ENCODE peak calls at places on chromosome 1, in five cellular contexts. I, B, T, E and X are unnamed samples.

GRCh38 chr1:55156608-55157007 is 58.6 kb downstream of the USP24 start:
- DNase-seq in I (no peak), T (no peak), B (no peak), E (no peak), X (no peak)

GRCh38 chr1:110097507-110098221 is 14.6 kb upstream of the UBL4B start:
- DNase-seq in I (no peak), E (no peak), T (no peak), B (no peak), X (no peak)

GRCh38 chr1:178094752-178095645 is 1.1 kb downstream of the RASAL2 start:
- DNase-seq in T (peak), I (no peak), E (peak), B (no peak), X (peak)

GRCh38 chr1:84412316-84412942 is 14.1 kb downstream of the DNASE2B start:
- DNase-seq in T (peak), E (no peak), B (no peak), I (no peak), X (no peak)

GRCh38 chr1:101465941-101466340 is 229.1 kb downstream of the S1PR1 start:
- DNase-seq in T (no peak), I (no peak), E (no peak), B (no peak), X (no peak)

GRCh38 chr1:180533571-180533987 is 25.2 kb upstream of the OVAAL start:
- DNase-seq in B (peak), I (peak), E (peak), T (peak), X (no peak)

GRCh38 chr1:168362991-168363390 is 82.3 kb downstream of the TBX19 start:
- DNase-seq in I (no peak), T (no peak), E (no peak), B (no peak), X (no peak)

GRCh38 chr1:185062710-185063370 is 17.5 kb downstream of the RNF2 start:
- DNase-seq in I (no peak), T (peak), B (no peak), E (no peak), X (no peak)